ENCODE peak calls at places on chromosome 13, in eight cellular contexts. X is K562, Q is AG09309, R is mucosa of descending colon, B is D721Med, P is AG09319, T is psoas muscle, J is foreskin fibroblast. W is an unnamed sample.

GRCh38 chr13:114064516-114065140 is 67.8 kb downstream of the RASA3 start:
- DNase-seq in Q (no peak), P (no peak), R (peak), X (peak), T (peak), B (no peak), J (peak), W (no peak)

GRCh38 chr13:41257535-41257934 is 5.8 kb downstream of the MTRF1 start:
- DNase-seq in P (no peak), J (no peak), X (no peak), T (no peak), B (no peak), Q (no peak), R (no peak), W (no peak)

GRCh38 chr13:108069521-108070210 is 145.7 kb downstream of the LIG4 start:
- DNase-seq in Q (no peak), T (no peak), X (no peak), J (no peak), B (no peak), R (no peak), P (no peak), W (no peak)

GRCh38 chr13:37995052-37995451 is 125.5 kb upstream of the TRPC4 start:
- DNase-seq in Q (no peak), R (no peak), B (no peak), T (no peak), J (peak), P (no peak), X (no peak), W (no peak)

GRCh38 chr13:60617863-60618733 is 221.1 kb downstream of the TDRD3 start:
- DNase-seq in R (no peak), T (no peak), P (peak), J (no peak), X (no peak), B (no peak), Q (peak), W (no peak)

GRCh38 chr13:41311607-41312500 is 787 bp downstream of the NAA16 start:
- DNase-seq in P (no peak), X (peak), Q (no peak), R (peak), J (peak), T (peak), B (no peak), W (peak)

GRCh38 chr13:46603165-46603603 is 50.2 kb downstream of the LRCH1 start:
- DNase-seq in R (no peak), X (peak), T (no peak), B (no peak), P (no peak), J (no peak), Q (no peak), W (no peak)

GRCh38 chr13:32791545-32792172 is 205.4 kb downstream of the PDS5B start:
- DNase-seq in T (no peak), P (no peak), B (no peak), J (peak), X (no peak), R (no peak), Q (no peak), W (peak)

DNA sequence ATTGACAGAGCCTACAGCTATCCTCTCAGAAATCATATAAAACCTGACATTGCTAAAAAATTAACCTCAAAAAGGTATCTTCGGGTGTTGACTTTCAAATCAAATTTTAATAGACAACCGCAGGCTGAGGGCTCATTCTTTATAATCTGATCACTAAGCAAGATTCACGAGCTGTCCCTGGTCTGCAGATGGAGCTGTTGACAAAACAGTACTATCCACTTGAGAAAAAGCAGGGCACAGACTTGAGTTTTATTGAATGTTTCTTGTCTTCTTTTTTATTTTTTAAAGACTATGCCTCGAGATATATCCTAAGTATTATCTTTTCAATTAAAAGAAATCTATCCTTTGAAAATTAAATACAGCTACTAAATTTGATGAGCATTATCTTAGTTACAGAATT is 540.5 kb downstream of the PCDH9 start:
- DNase-seq in P (no peak), X (no peak), J (peak), T (no peak), B (no peak), Q (no peak), R (no peak), W (no peak)
- TF ChIP-seq CTCF in P (peak), X (peak), J (peak), T (no peak), B (peak), Q (peak), R (no peak), W (no peak)

DNA sequence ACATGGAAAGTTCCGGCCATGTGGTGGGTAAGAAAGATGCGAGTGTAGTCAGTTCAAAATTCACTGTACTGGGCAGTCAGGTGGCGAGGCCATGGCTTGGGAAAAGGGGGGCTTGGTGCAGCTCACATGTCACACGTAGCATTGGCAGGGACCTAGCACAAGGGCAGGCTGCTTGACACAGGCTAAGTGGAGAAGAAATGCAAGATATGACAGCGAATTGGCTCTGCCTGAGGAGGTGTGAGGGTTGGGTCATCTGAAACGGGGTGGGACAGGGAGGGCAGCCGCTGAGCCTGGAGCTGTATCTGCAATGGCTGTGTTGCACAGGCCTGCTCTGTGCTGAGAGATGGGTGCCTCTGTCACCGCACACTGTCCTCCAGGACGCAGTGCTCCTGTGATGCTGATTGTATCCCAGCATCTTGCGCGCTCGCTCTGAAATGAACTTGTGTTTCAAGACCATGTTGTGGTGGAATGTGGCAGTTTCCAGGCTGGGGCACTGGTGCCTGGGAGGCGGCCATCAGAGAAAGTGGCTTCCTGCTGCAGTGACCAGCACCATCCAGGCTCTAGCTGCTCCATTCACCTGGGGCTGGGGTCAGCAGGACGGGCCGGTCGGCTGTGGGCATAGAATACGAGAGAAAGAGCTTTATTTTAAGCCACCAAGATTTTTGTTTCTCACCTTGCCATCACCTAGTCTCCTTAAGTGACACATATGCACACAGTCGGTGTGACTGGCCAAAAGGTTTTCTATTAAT is 70.3 kb downstream of the TEX29 start:
- DNase-seq in B (no peak), R (no peak), P (no peak), Q (no peak), T (no peak), X (no peak), J (no peak), W (no peak)
- TF ChIP-seq CTCF in B (no peak), R (no peak), P (no peak), Q (no peak), T (no peak), X (no peak), J (no peak), W (no peak)

GRCh38 chr13:35718084-35718483 is 241.6 kb upstream of the MAB21L1 start:
- DNase-seq in R (no peak), T (no peak), P (no peak), Q (no peak), X (no peak), B (no peak), J (no peak), W (no peak)
- TF ChIP-seq CTCF in R (no peak), T (no peak), P (no peak), Q (no peak), X (no peak), B (no peak), J (no peak), W (no peak)

GRCh38 chr13:111117961-111118360 is 2.9 kb downstream of the ARHGEF7 start:
- DNase-seq in J (peak), Q (no peak), T (peak), P (no peak), X (no peak), R (no peak), B (no peak), W (no peak)
- TF ChIP-seq CTCF in J (no peak), Q (no peak), T (no peak), P (no peak), X (no peak), R (no peak), B (no peak), W (no peak)

GRCh38 chr13:29713841-29714240 is 118.4 kb upstream of the SLC7A1 start:
- DNase-seq in J (peak), X (peak), Q (no peak), R (no peak), T (no peak), P (no peak), B (no peak), W (peak)
- TF ChIP-seq CTCF in J (peak), X (peak), Q (peak), R (peak), T (peak), P (peak), B (peak), W (peak)

W was measured in activated CD8-positive, alpha-beta T cell treated with anti-CD3 and anti-CD28 coated beads for 36 hours.